ENCODE peak calls at places on chromosome 14, in four cellular contexts. X is stimulated activated CD4-positive, alpha-beta T cell treated with anti-CD3 and anti-CD28 coated beads, Interleukin-2, amount 100 ng/mL, for 24 hours; H is activated CD4-positive, alpha-beta T cell treated with anti-CD3 and anti-CD28 coated beads, Interleukin-2, amount 50 U/mL, for 4 hours; D is LoVo. U is an unnamed sample.

GRCh38 chr14:22476005-22476751 is 112.8 kb downstream of the DAD1 start:
- DNase-seq in X (no peak), H (no peak), D (no peak), U (no peak)

GRCh38 chr14:72888636-72889201 is 5.2 kb downstream of the DPF3 start:
- DNase-seq in X (no peak), H (no peak), D (no peak), U (no peak)

GRCh38 chr14:58198086-58198485 is 1.9 kb upstream of the ACTR10 start:
- DNase-seq in X (no peak), H (no peak), D (no peak), U (no peak)

GRCh38 chr14:31777312-31777711 is 216.1 kb downstream of the NUBPL start:
- DNase-seq in X (no peak), H (no peak), D (no peak), U (no peak)

GRCh38 chr14:61531741-61532505 is 163.4 kb upstream of the HIF1A start:
- DNase-seq in X (no peak), H (no peak), D (no peak), U (no peak)

GRCh38 chr14:68458840-68459469 is 333.9 kb downstream of the ZFP36L1 start:
- DNase-seq in X (no peak), H (no peak), D (peak), U (peak)

GRCh38 chr14:100850841-100851585 is 25.1 kb downstream of the MEG3 start:
- DNase-seq in X (peak), H (peak), D (peak), U (no peak)

GRCh38 chr14:28761438-28762289 is 4.9 kb upstream of the FOXG1 start:
- DNase-seq in X (no peak), H (no peak), D (no peak), U (no peak)

GRCh38 chr14:59627011-59627520 is 50.5 kb upstream of the CCDC175 start:
- DNase-seq in X (no peak), H (no peak), D (no peak), U (no peak)

GRCh38 chr14:35399083-35399807 is 5.3 kb downstream of the NFKBIA start:
- DNase-seq in X (peak), H (no peak), D (no peak), U (no peak)

GRCh38 chr14:104136472-104137296 is 1.7 kb upstream of the KIF26A start:
- DNase-seq in X (peak), H (no peak), D (no peak), U (no peak)